ENCODE peak calls at places on chromosomes 3 and 15, in seven cellular contexts. D, Y, I, S, G, Q and X are unnamed samples.

GRCh38 chr3:6120786-6121185 is 740.1 kb upstream of the GRM7 start:
- DNase-seq in D (no peak), Y (no peak), I (no peak), S (no peak), G (no peak), Q (no peak), X (no peak)

GRCh38 chr3:60053518-60054265 is 1003.9 kb upstream of the CFAP20DC start:
- DNase-seq in D (no peak), Y (no peak), I (no peak), S (peak; percentile 73), G (peak; percentile 56), Q (no peak), X (no peak)

GRCh38 chr3:188296761-188297689 is 143.1 kb downstream of the LPP start:
- DNase-seq in D (peak; percentile 89), Y (no peak), I (no peak), S (no peak), G (peak; percentile 84), Q (no peak), X (no peak)

GRCh38 chr15:81188354-81188753 is 8.3 kb upstream of the IL16 start:
- DNase-seq in D (no peak), Y (no peak), I (no peak), S (no peak), G (no peak), Q (no peak), X (no peak)

GRCh38 chr3:111739241-111739952 is 119.7 kb upstream of the PHLDB2 start:
- DNase-seq in D (peak; percentile 99), Y (no peak), I (no peak), S (no peak), G (peak; percentile 83), Q (no peak), X (no peak)

GRCh38 chr3:117404756-117405155 is 695.2 kb downstream of the TUSC7 start:
- DNase-seq in D (no peak), Y (no peak), I (no peak), S (no peak), G (no peak), Q (no peak), X (no peak)

GRCh38 chr3:138912237-138912636 is 34.7 kb downstream of the FOXL2 start:
- DNase-seq in D (no peak), Y (no peak), I (no peak), S (no peak), G (peak; percentile 20), Q (no peak), X (no peak)

GRCh38 chr3:37183375-37183831 is 9.0 kb upstream of the LRRFIP2 start:
- DNase-seq in D (peak; percentile 99), Y (no peak), I (no peak), S (no peak), G (peak; percentile 95), Q (no peak), X (peak; percentile 55)

GRCh38 chr15:80494311-80494710 is 90.1 kb downstream of the ARNT2 start:
- DNase-seq in D (no peak), Y (no peak), I (no peak), S (no peak), G (peak; percentile 28), Q (no peak), X (peak; percentile 66)

GRCh38 chr3:48697952-48698351 is 12.2 kb upstream of the NCKIPSD start:
- DNase-seq in D (no peak), Y (no peak), I (no peak), S (no peak), G (no peak), Q (no peak), X (no peak)

GRCh38 chr15:99438691-99439523 is 126.9 kb upstream of the MEF2A start:
- DNase-seq in D (no peak), Y (peak; percentile 36), I (peak; percentile 74), S (peak; percentile 17), G (no peak), Q (no peak), X (no peak)

GRCh38 chr3:13564751-13565560 is 16.0 kb downstream of the FBLN2 start:
- DNase-seq in D (no peak), Y (no peak), I (no peak), S (no peak), G (no peak), Q (no peak), X (no peak)

GRCh38 chr3:42226470-42227425 is 39.2 kb downstream of the CCK start:
- DNase-seq in D (no peak), Y (no peak), I (no peak), S (no peak), G (no peak), Q (no peak), X (no peak)

GRCh38 chr15:68620721-68621528 is 42.1 kb downstream of the CORO2B start:
- DNase-seq in D (no peak), Y (no peak), I (no peak), S (no peak), G (peak; percentile 99), Q (no peak), X (peak; percentile 89)

GRCh38 chr3:5442106-5442785 is 254.7 kb downstream of the EDEM1 start:
- DNase-seq in D (no peak), Y (no peak), I (no peak), S (no peak), G (no peak), Q (no peak), X (no peak)

GRCh38 chr3:113151475-113152031 is 59.8 kb upstream of the BOC start:
- DNase-seq in D (no peak), Y (no peak), I (no peak), S (no peak), G (peak; percentile 43), Q (no peak), X (no peak)

GRCh38 chr3:127135241-127136023 is 57.5 kb upstream of the PRR23E start:
- DNase-seq in D (no peak), Y (peak; percentile 55), I (no peak), S (no peak), G (no peak), Q (no peak), X (no peak)

GRCh38 chr15:58472821-58473581 is 41.2 kb downstream of the LIPC start:
- DNase-seq in D (peak; percentile 66), Y (no peak), I (peak; percentile 70), S (peak; percentile 38), G (no peak), Q (peak; percentile 53), X (no peak)

GRCh38 chr3:41682996-41683395 is 278.9 kb downstream of the ULK4 start:
- DNase-seq in D (no peak), Y (no peak), I (no peak), S (no peak), G (peak; percentile 79), Q (no peak), X (peak; percentile 27)

GRCh38 chr15:59298255-59298856 is 74.3 kb downstream of the MYO1E start:
- DNase-seq in D (peak; percentile 94), Y (no peak), I (no peak), S (peak; percentile 48), G (no peak), Q (peak; percentile 9), X (no peak)

GRCh38 chr15:96054029-96054428 is 276.5 kb upstream of the NR2F2 start:
- DNase-seq in D (no peak), Y (no peak), I (no peak), S (no peak), G (no peak), Q (no peak), X (no peak)

GRCh38 chr3:46209751-46210470 is 1.8 kb upstream of the CCR1 start:
- DNase-seq in D (no peak), Y (no peak), I (no peak), S (no peak), G (no peak), Q (no peak), X (no peak)

GRCh38 chr3:13026534-13026933 is 46.7 kb downstream of the IQSEC1 start:
- DNase-seq in D (no peak), Y (no peak), I (no peak), S (no peak), G (no peak), Q (no peak), X (no peak)

GRCh38 chr3:185129051-185129450 is 23.8 kb downstream of the C3orf70 start:
- DNase-seq in D (no peak), Y (no peak), I (no peak), S (no peak), G (no peak), Q (no peak), X (no peak)

GRCh38 chr3:149879872-149880271 is 66.9 kb downstream of the RNF13 start:
- DNase-seq in D (no peak), Y (peak; percentile 64), I (peak; percentile 0), S (peak; percentile 21), G (peak; percentile 78), Q (no peak), X (peak; percentile 21)

GRCh38 chr3:175526609-175527280 is 667.6 kb downstream of the NAALADL2 start:
- DNase-seq in D (no peak), Y (no peak), I (no peak), S (no peak), G (peak; percentile 33), Q (no peak), X (peak; percentile 9)

GRCh38 chr3:113063126-113063894 is 72.5 kb downstream of the GTPBP8 start:
- DNase-seq in D (peak; percentile 58), Y (no peak), I (no peak), S (no peak), G (no peak), Q (no peak), X (no peak)

GRCh38 chr15:30979457-30979856 is 12.0 kb downstream of the MTMR10 start:
- DNase-seq in D (no peak), Y (no peak), I (no peak), S (no peak), G (no peak), Q (no peak), X (no peak)